ENCODE peak calls at places on chromosome 6, in six cellular contexts. V is IMR-90, T is mesenchymal stem cell, W is mesendoderm, L is H9, S is H1. D is an unnamed sample.

GRCh38 chr6:26195376-26195923 is 108.2 kb downstream of the HFE start:
- DNase-seq in V (peak), L (peak), T (peak), W (peak), S (no peak), D (peak)

GRCh38 chr6:167575201-167575696 is 250.4 kb downstream of the TTLL2 start:
- DNase-seq in T (no peak), S (no peak), V (no peak), L (no peak), W (no peak), D (no peak)

GRCh38 chr6:106025655-106026054 is 60.5 kb upstream of the PRDM1 start:
- DNase-seq in V (peak), L (no peak), T (no peak), S (no peak), W (no peak), D (no peak)

GRCh38 chr6:135257641-135258405 is 76.7 kb downstream of the MYB start:
- DNase-seq in S (no peak), W (no peak), L (no peak), V (no peak), T (no peak), D (no peak)

GRCh38 chr6:137878810-137879285 is 11.8 kb downstream of the TNFAIP3 start:
- DNase-seq in T (peak), L (peak), S (peak), V (no peak), W (peak), D (peak)

GRCh38 chr6:3620937-3621336 is 130.6 kb downstream of the PXDC1 start:
- DNase-seq in S (no peak), L (no peak), W (no peak), T (no peak), V (no peak), D (no peak)

GRCh38 chr6:44489912-44490604 is 102.6 kb downstream of the CDC5L start:
- DNase-seq in V (peak), W (no peak), T (peak), L (no peak), S (no peak), D (no peak)

GRCh38 chr6:90610291-90610670 is 23.4 kb upstream of the MAP3K7 start:
- DNase-seq in T (no peak), S (no peak), V (no peak), W (peak), L (no peak), D (peak)

GRCh38 chr6:19668710-19669109 is 168.5 kb upstream of the ID4 start:
- DNase-seq in L (no peak), V (no peak), S (no peak), T (no peak), W (no peak), D (no peak)

GRCh38 chr6:3226422-3227362 is 761 bp downstream of the TUBB2B start:
- DNase-seq in T (peak), S (no peak), V (no peak), L (no peak), W (peak), D (peak)

GRCh38 chr6:10687582-10687981 is 6.8 kb downstream of the C6orf52 start:
- DNase-seq in T (no peak), L (no peak), S (no peak), W (no peak), V (no peak), D (no peak)

GRCh38 chr6:11089695-11090094 is 3.9 kb upstream of the SMIM13 start:
- DNase-seq in W (no peak), T (no peak), L (no peak), S (no peak), V (no peak), D (no peak)

GRCh38 chr6:70686548-70687133 is 19.0 kb downstream of the SMAP1 start:
- DNase-seq in T (peak), W (peak), S (no peak), L (no peak), V (peak), D (no peak)

GRCh38 chr6:45310118-45310788 is 17.9 kb upstream of the RUNX2 start:
- DNase-seq in T (no peak), W (peak), V (no peak), L (peak), S (no peak), D (no peak)

GRCh38 chr6:113018351-113019151 is 671.4 kb downstream of the RFPL4B start:
- DNase-seq in V (peak), T (peak), S (no peak), L (no peak), W (no peak), D (no peak)

GRCh38 chr6:26286168-26286854 is 78.7 kb upstream of the BTN3A2 start:
- DNase-seq in V (peak), S (no peak), T (peak), L (peak), W (peak), D (peak)

GRCh38 chr6:168536196-168536595 is 95.2 kb downstream of the SMOC2 start:
- DNase-seq in W (no peak), V (no peak), L (no peak), S (no peak), T (no peak), D (no peak)

GRCh38 chr6:97129111-97129510 is 153.9 kb downstream of the MMS22L start:
- DNase-seq in S (no peak), T (no peak), L (no peak), W (no peak), V (no peak), D (no peak)

GRCh38 chr6:39907871-39908575 is 26.2 kb downstream of the MOCS1 start:
- DNase-seq in T (no peak), V (no peak), W (no peak), L (no peak), S (no peak), D (no peak)

GRCh38 chr6:154931741-154932424 is 63.2 kb upstream of the TIAM2 start:
- DNase-seq in S (no peak), V (peak), T (peak), L (no peak), W (peak), D (peak)

GRCh38 chr6:168717491-168717890 is 276.5 kb downstream of the SMOC2 start:
- DNase-seq in S (no peak), V (no peak), W (no peak), T (no peak), L (no peak), D (no peak)

GRCh38 chr6:5305968-5306626 is 44.8 kb downstream of the FARS2 start:
- DNase-seq in S (no peak), T (peak), W (no peak), V (peak), L (no peak), D (no peak)

GRCh38 chr6:106509420-106510089 is 119.7 kb downstream of the RTN4IP1 start:
- DNase-seq in V (no peak), T (peak), S (no peak), W (peak), L (peak), D (peak)

GRCh38 chr6:24484657-24485318 is 4.6 kb downstream of the GPLD1 start:
- DNase-seq in S (no peak), L (no peak), W (no peak), V (peak), T (no peak), D (no peak)

GRCh38 chr6:168584251-168584650 is 143.3 kb downstream of the SMOC2 start:
- DNase-seq in L (no peak), V (no peak), S (no peak), W (no peak), T (no peak), D (no peak)

GRCh38 chr6:151422981-151423380 is 28.9 kb downstream of the RMND1 start:
- DNase-seq in W (no peak), T (no peak), S (no peak), L (no peak), V (peak), D (no peak)

GRCh38 chr6:99611148-99611547 is 4.5 kb downstream of the PRDM13 start:
- DNase-seq in V (peak), L (no peak), S (no peak), W (no peak), T (no peak), D (no peak)

GRCh38 chr6:21742238-21742660 is 148.7 kb downstream of the SOX4 start:
- DNase-seq in V (peak), S (no peak), L (peak), T (peak), W (peak), D (no peak)

GRCh38 chr6:111730835-111731234 is 125.2 kb upstream of the TRAF3IP2 start:
- DNase-seq in W (no peak), V (no peak), L (no peak), T (no peak), S (no peak), D (peak)

GRCh38 chr6:142647436-142648389 is 297.3 kb downstream of the HIVEP2 start:
- DNase-seq in T (no peak), L (peak), S (no peak), V (no peak), W (peak), D (no peak)
- H3K27ac ChIP-seq in T (peak), L (peak), S (no peak), V (no peak), W (no peak), D (no peak)

GRCh38 chr6:163724196-163724595 is 309.7 kb downstream of the QKI start:
- DNase-seq in W (no peak), S (no peak), V (no peak), L (no peak), T (no peak), D (no peak)
- H2AK5ac ChIP-seq in W (no peak), S (no peak), V (no peak), L (no peak), T (no peak), D (no peak)

GRCh38 chr6:109239192-109239917 is 142.9 kb downstream of the CD164 start:
- DNase-seq in L (no peak), T (peak), W (no peak), V (no peak), S (no peak), D (no peak)
- H3K27ac ChIP-seq in L (no peak), T (no peak), W (no peak), V (no peak), S (no peak), D (no peak)

GRCh38 chr6:31559958-31560696 is 12.0 kb upstream of the LTA start:
- DNase-seq in T (peak), V (peak), L (no peak), S (no peak), W (peak), D (no peak)
- H2AK5ac ChIP-seq in T (peak), V (peak), L (no peak), S (no peak), W (no peak), D (no peak)

DNA sequence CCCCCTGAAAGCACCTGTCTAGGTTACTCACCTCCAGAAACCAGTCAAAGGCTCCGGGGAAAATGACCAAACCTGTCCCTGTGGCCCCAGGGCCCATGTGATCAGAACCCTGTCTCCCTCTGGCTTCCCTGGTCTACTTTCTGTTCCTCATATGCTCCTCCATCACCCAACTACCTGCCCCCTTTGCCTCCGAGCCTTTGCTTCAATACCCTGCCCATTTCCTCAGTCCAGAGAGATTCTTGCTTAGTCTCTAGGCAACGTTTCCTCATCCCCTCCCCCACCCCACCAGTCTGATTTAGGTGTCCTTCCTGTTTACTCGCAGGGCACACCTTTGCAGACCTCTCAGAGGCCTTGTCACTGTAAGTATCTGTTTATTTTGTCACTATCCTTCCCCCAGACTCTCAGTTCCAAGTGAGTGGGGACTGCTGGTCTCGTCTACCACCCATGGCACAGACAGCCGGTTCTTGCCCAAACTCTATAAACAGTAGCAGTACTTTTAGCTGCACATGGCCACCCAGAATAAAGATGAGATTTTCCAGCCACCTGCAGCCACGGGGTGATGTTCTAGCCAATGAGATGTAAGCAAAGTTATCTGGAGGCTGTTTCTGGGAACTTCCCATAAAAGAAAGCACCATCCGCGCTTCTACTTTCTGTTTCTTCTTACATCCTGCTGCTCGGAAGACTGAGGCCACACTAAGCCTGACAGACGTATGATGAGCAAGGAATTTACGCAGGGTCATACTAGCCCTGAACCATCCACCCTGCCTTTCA is 13.3 kb downstream of the ELOVL5 start:
- DNase-seq in W (peak), S (no peak), T (no peak), V (no peak), L (no peak), D (no peak)
- H3K27ac ChIP-seq in W (no peak), S (no peak), T (no peak), V (no peak), L (no peak), D (no peak)

GRCh38 chr6:33772114-33772830 is 16.7 kb downstream of the LEMD2 start:
- DNase-seq in V (peak), L (no peak), T (peak), S (no peak), W (no peak), D (no peak)

GRCh38 chr6:33771342-33772113 is 17.4 kb downstream of the LEMD2 start:
- DNase-seq in V (peak), T (peak), L (peak), S (peak), W (peak), D (peak)

GRCh38 chr6:33769248-33769821 is 19.6 kb downstream of the LEMD2 start:
- DNase-seq in S (no peak), V (no peak), L (no peak), W (no peak), T (no peak), D (no peak)

GRCh38 chr6:33770116-33770832 is 18.7 kb downstream of the LEMD2 start:
- DNase-seq in S (no peak), V (no peak), L (no peak), T (peak), W (no peak), D (no peak)

GRCh38 chr6:33770833-33771341 is 18.0 kb downstream of the LEMD2 start:
- DNase-seq in S (no peak), W (no peak), V (no peak), T (no peak), L (no peak), D (no peak)
- H2AK5ac ChIP-seq in S (peak), W (no peak), V (peak), T (peak), L (no peak), D (peak)